ENCODE peak calls at places on chromosome 10, in four cellular contexts. E, W, J and H are unnamed samples.

GRCh38 chr10:71260622-71261325 is 48.4 kb downstream of the UNC5B start:
- DNase-seq in W (no peak), E (no peak), J (no peak), H (peak; percentile 96)

GRCh38 chr10:126551197-126551596 is 119.3 kb downstream of the C10orf90 start:
- DNase-seq in W (no peak), E (no peak), J (no peak), H (no peak)

GRCh38 chr10:66550351-66550750 is 375.5 kb upstream of the LRRTM3 start:
- DNase-seq in E (no peak), W (no peak), J (no peak), H (no peak)

GRCh38 chr10:13893926-13894325 is 307.2 kb downstream of the PRPF18 start:
- DNase-seq in J (no peak), W (no peak), E (no peak), H (peak; percentile 47)

GRCh38 chr10:58570979-58571378 is 58.3 kb downstream of the BICC1 start:
- DNase-seq in W (no peak), E (no peak), J (no peak), H (no peak)

GRCh38 chr10:109974509-109975191 is 33.1 kb upstream of the ADD3 start:
- DNase-seq in J (no peak), W (no peak), E (peak; percentile 68), H (peak; percentile 22)

GRCh38 chr10:70096705-70097420 is 35.8 kb downstream of the AIFM2 start:
- DNase-seq in E (no peak), J (no peak), W (no peak), H (no peak)

GRCh38 chr10:85594239-85594638 is 772.4 kb downstream of the GRID1 start:
- DNase-seq in J (no peak), E (no peak), W (no peak), H (no peak)

GRCh38 chr10:129364949-129365348 is 102.1 kb upstream of the MGMT start:
- DNase-seq in E (no peak), J (no peak), W (no peak), H (no peak)

GRCh38 chr10:32005050-32005449 is 51.2 kb downstream of the KIF5B start:
- DNase-seq in E (peak; percentile 70), W (peak; percentile 16), J (peak; percentile 32), H (peak; percentile 53)

GRCh38 chr10:66277481-66277880 is 648.4 kb upstream of the LRRTM3 start:
- DNase-seq in J (no peak), E (no peak), W (no peak), H (no peak)

GRCh38 chr10:70649526-70649925 is 22.8 kb upstream of the ADAMTS14 start:
- DNase-seq in J (peak; percentile 68), E (peak; percentile 33), W (no peak), H (peak; percentile 77)

GRCh38 chr10:86599729-86600128 is 54.6 kb upstream of the OPN4 start:
- DNase-seq in W (peak; percentile 47), J (no peak), E (no peak), H (no peak)

GRCh38 chr10:100148353-100149211 is 37.2 kb downstream of the ERLIN1 start:
- DNase-seq in W (peak; percentile 61), E (peak; percentile 37), J (no peak), H (peak; percentile 58)

GRCh38 chr10:109966961-109967738 is 40.6 kb upstream of the ADD3 start:
- DNase-seq in E (peak; percentile 23), W (no peak), J (no peak), H (peak; percentile 88)

GRCh38 chr10:3976718-3977117 is 191.7 kb upstream of the KLF6 start:
- DNase-seq in W (no peak), J (no peak), E (no peak), H (no peak)

GRCh38 chr10:2985729-2986232 is 81.6 kb upstream of the PFKP start:
- DNase-seq in E (peak; percentile 53), W (no peak), J (no peak), H (peak; percentile 66)

GRCh38 chr10:30431435-30431911 is 2.5 kb upstream of the MAP3K8 start:
- DNase-seq in E (peak; percentile 70), J (no peak), W (no peak), H (no peak)

GRCh38 chr10:128493811-128494210 is 367.6 kb upstream of the MKI67 start:
- DNase-seq in J (no peak), W (no peak), E (no peak), H (no peak)

GRCh38 chr10:7258948-7259523 is 151.8 kb downstream of the SFMBT2 start:
- DNase-seq in W (no peak), E (no peak), J (no peak), H (no peak)

GRCh38 chr10:93991596-93992284 is 2.0 kb upstream of the PLCE1 start:
- DNase-seq in E (peak; percentile 78), W (no peak), J (no peak), H (peak; percentile 73)

GRCh38 chr10:92356041-92356440 is 65.1 kb downstream of the MARCHF5 start:
- DNase-seq in W (no peak), E (no peak), J (no peak), H (no peak)

GRCh38 chr10:43940898-43941777 is 292.5 kb upstream of the ZNF32 start:
- DNase-seq in J (no peak), E (no peak), W (no peak), H (no peak)

GRCh38 chr10:114822771-114823463 is 1.3 kb downstream of the FHIP2A start:
- DNase-seq in J (no peak), W (no peak), E (peak; percentile 36), H (peak; percentile 74)

GRCh38 chr10:71927669-71928592 is 36.3 kb upstream of the CHST3 start:
- DNase-seq in W (no peak), E (peak; percentile 66), J (no peak), H (peak; percentile 76)

GRCh38 chr10:103812431-103812830 is 42.9 kb downstream of the SH3PXD2A start:
- DNase-seq in W (no peak), E (no peak), J (no peak), H (no peak)

GRCh38 chr10:110530131-110530831 is 32.6 kb downstream of the DUSP5 start:
- DNase-seq in W (no peak), J (no peak), E (peak; percentile 88), H (no peak)

GRCh38 chr10:7956508-7956907 is 98.0 kb upstream of the GATA3 start:
- DNase-seq in W (peak; percentile 45), E (peak; percentile 35), J (no peak), H (peak; percentile 84)

GRCh38 chr10:76113952-76114351 is 682.5 kb downstream of the LRMDA start:
- DNase-seq in J (no peak), W (no peak), E (no peak), H (no peak)

GRCh38 chr10:55280696-55281095 is 479.7 kb upstream of the PCDH15 start:
- DNase-seq in W (no peak), E (no peak), J (no peak), H (no peak)

GRCh38 chr10:70474780-70475179 is 3.8 kb upstream of the PALD1 start:
- DNase-seq in E (peak; percentile 22), J (no peak), W (no peak), H (no peak)

GRCh38 chr10:84126785-84127167 is 12.5 kb upstream of the GHITM start:
- DNase-seq in W (no peak), E (no peak), J (no peak), H (no peak)

DNA sequence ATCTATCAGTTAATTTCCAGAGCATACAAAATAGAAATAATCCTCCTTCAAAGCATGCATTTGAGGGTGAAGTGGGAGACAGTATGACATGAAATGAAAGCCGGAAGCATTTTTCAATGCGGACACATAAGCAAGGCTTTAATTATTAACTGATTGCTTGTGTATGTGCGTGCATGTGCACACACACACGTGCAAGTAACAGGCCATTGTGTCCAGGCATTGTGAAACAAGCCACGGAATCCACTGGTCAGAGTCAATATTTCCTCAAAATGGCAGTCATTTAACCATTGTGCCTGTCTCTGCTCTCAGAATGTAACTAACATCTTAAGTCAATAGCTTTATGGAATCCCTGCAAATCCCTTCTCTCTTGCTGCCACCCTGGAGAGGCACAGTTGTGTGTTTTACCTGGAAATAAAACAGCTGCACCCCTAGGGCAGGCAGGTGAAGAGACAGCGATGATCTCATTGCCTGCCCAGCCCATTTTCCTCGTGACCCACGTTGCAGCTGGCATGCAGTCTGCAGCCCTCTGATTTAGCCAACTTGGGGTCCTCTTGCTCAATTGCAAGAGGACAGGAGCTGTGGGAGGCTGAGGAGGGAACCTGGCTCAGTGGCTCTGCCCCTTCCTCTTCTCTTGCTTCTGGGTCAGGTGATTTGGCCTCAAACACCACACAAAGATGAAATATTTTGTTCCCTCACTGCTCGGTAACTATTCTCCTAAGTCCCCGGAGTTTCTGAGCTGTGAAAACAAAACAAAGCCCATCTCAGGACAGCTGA is 500.9 kb upstream of the ZMIZ1 start:
- DNase-seq in J (no peak), E (no peak), W (no peak), H (no peak)
- TF ChIP-seq ELK1 in J (no peak), E (no peak), W (no peak), H (no peak)

GRCh38 chr10:56360967-56361841 is at the start of gene ZWINT:
- DNase-seq in W (peak; percentile 90), E (peak; percentile 97), J (peak; percentile 94), H (peak; percentile 95)
- H3K27ac ChIP-seq in W (peak within 1 kb of the TSS; percentile 79), E (peak within 1 kb of the TSS; percentile 88), J (peak within 1 kb of the TSS; percentile 81), H (peak within 1 kb of the TSS; percentile 54)

DNA sequence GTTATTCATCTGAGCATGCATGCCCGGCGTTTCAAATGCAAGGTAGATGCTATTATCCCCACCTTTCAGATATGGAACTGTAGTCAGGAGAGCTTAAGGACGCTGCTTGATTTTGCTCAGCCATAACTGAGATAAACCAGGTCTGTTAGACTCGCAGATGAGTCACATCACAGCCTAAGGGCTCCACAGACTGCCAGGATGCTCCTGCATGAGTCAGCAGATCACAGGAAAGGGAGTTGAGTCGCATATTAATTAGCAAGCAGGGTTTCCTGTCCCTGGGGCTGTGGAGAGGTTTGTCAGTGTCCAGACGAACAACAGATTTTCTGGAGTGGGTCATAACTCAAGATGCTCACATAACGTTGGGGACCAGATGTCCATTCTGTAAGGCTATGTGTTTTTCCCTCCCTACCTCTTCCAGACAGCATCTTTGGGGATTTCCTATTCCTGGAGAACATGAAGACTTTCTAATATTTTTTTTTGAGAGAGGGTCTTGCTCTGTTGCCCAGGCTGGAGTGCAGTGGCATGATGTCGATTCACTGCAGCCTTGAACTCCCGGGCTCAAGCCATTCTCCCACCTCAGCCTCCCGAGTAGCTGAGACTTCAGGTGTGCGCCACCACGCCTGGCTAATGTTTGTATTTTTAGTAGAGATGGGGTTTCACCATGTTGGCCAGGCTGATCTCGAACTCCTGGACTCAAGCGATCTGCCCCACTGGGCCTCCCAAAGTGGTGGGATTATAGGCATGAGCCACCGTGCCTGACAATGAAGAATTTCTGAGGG is 36.7 kb downstream of the PFKFB3 start:
- DNase-seq in E (peak; percentile 98), J (peak; percentile 65), W (peak; percentile 12), H (peak; percentile 99)
- TF ChIP-seq BHLHE40 in E (no peak), J (peak; percentile 29), W (no peak), H (peak; percentile 72)

GRCh38 chr10:104893711-104894110 is 252.6 kb downstream of the SORCS3 start:
- DNase-seq in E (no peak), W (no peak), J (no peak), H (no peak)

GRCh38 chr10:104897679-104898078 is 256.6 kb downstream of the SORCS3 start:
- DNase-seq in J (no peak), W (no peak), E (no peak), H (no peak)

GRCh38 chr10:104894711-104895110 is 253.6 kb downstream of the SORCS3 start:
- DNase-seq in W (no peak), E (no peak), J (no peak), H (no peak)

GRCh38 chr10:104895541-104895940 is 254.5 kb downstream of the SORCS3 start:
- DNase-seq in W (no peak), J (no peak), E (no peak), H (no peak)

DNA sequence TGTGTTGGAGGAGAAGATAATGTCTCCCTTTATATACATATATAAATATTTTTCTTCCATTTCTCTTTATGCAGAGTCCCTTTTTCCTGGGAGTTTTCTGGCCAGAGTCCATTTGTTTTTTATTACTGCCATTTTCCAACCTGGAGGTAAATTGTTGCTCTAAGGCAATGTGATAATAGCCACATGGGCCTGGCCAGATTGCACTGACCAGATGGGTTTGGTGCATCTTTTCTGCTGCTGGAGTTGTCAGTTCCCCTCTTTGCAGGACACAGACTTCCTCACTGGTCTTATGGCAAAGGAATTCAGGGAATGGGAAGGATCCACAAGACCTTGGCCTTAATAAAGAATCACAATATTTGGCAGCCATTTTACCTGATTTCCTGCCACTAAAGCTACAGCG is 254.9 kb downstream of the SORCS3 start:
- DNase-seq in J (no peak), W (no peak), E (no peak), H (no peak)
- TF ChIP-seq ELK1 in J (no peak), W (no peak), E (no peak), H (no peak)